ENCODE peak calls at places on chromosomes 1 and 21, in ten cellular contexts. S is suprapubic skin; J is upper lobe of right lung; I is HepG2; O is Peyer's patch; F is A549; D is lower lobe of right lung; T is AG04450; W is CD8-positive, alpha-beta T cell; Y is GM12878. X is an unnamed sample.

GRCh38 chr21:44024895-44025353 is 12.8 kb downstream of the TRAPPC10 start:
- DNase-seq in S (peak; percentile 75), J (no peak), I (no peak), O (no peak), F (no peak), D (peak; percentile 68), T (peak; percentile 15), W (no peak), Y (no peak), X (no peak)

GRCh38 chr1:203305809-203306088 is 430 bp downstream of the BTG2 start:
- DNase-seq in S (no peak), J (no peak), I (no peak), O (no peak), F (peak; percentile 41), D (no peak), T (no peak), W (no peak), Y (no peak), X (no peak)

GRCh38 chr1:213250041-213250440 is 199.0 kb downstream of the RPS6KC1 start:
- DNase-seq in S (no peak), J (no peak), I (no peak), O (no peak), F (no peak), D (no peak), T (no peak), W (no peak), Y (no peak), X (no peak)

GRCh38 chr1:19885821-19886220 is 3.6 kb downstream of the OTUD3 start:
- DNase-seq in S (no peak), J (no peak), I (no peak), O (no peak), F (no peak), D (no peak), T (no peak), W (no peak), Y (no peak), X (no peak)

GRCh38 chr1:27643626-27644368 is 8.8 kb upstream of the FGR start:
- DNase-seq in S (no peak), J (no peak), I (peak; percentile 55), O (peak; percentile 84), F (peak; percentile 54), D (peak; percentile 64), T (no peak), W (peak; percentile 75), Y (no peak), X (no peak)

GRCh38 chr1:27293915-27294314 is 28.0 kb upstream of the TMEM222 start:
- DNase-seq in S (no peak), J (no peak), I (no peak), O (no peak), F (no peak), D (no peak), T (no peak), W (no peak), Y (no peak), X (no peak)

GRCh38 chr21:32946654-32947053 is 79.1 kb upstream of the OLIG2 start:
- DNase-seq in S (no peak), J (no peak), I (no peak), O (no peak), F (no peak), D (no peak), T (no peak), W (no peak), Y (no peak), X (no peak)

GRCh38 chr1:185338719-185339622 is 21.9 kb upstream of the IVNS1ABP start:
- DNase-seq in S (no peak), J (no peak), I (no peak), O (peak; percentile 88), F (no peak), D (peak; percentile 64), T (no peak), W (peak; percentile 55), Y (peak; percentile 86), X (peak; percentile 71)

GRCh38 chr21:38495242-38495641 is 3.0 kb downstream of the ERG start:
- DNase-seq in S (no peak), J (no peak), I (no peak), O (no peak), F (no peak), D (no peak), T (no peak), W (no peak), Y (no peak), X (no peak)

GRCh38 chr21:38494688-38495087 is 3.6 kb downstream of the ERG start:
- DNase-seq in S (no peak), J (no peak), I (no peak), O (no peak), F (no peak), D (no peak), T (no peak), W (no peak), Y (no peak), X (no peak)

GRCh38 chr21:38496224-38496623 is 2.1 kb downstream of the ERG start:
- DNase-seq in S (no peak), J (no peak), I (no peak), O (no peak), F (no peak), D (no peak), T (no peak), W (no peak), Y (no peak), X (no peak)

GRCh38 chr21:38493549-38494253 is 4.6 kb downstream of the ERG start:
- DNase-seq in S (no peak), J (no peak), I (no peak), O (no peak), F (no peak), D (no peak), T (no peak), W (no peak), Y (no peak), X (no peak)

DNA sequence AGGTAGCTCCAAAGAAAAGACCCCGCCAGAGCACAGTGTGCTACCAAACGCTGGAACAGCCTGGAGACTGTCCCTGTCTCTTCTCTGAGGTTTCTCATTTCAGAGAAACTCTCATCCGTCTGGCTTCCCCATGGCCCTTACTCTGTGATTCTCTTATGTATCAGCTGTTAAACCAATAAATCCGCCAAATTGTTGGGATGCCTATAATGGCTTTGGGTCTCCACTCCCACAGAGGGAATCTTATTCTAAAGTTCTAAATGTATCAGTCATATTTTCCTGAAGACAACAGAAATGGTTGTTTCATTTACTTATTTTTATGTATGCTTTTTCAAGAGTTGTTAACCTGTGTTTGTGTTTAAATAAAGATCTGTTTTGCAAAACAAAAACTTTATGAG is 4.0 kb downstream of the ERG start:
- DNase-seq in S (no peak), J (no peak), I (no peak), O (no peak), F (no peak), D (no peak), T (no peak), W (no peak), Y (no peak), X (no peak)
- TF ChIP-seq CTCF in S (no peak), J (no peak), I (no peak), O (no peak), F (no peak), D (no peak), T (no peak), W (no peak), Y (no peak), X (no peak)

GRCh38 chr1:55277377-55278130 is 62.4 kb upstream of the USP24 start:
- DNase-seq in S (peak; percentile 91), J (peak; percentile 83), I (peak; percentile 72), O (peak; percentile 93), F (peak; percentile 62), D (peak; percentile 81), T (peak; percentile 57), W (peak; percentile 78), Y (peak; percentile 59), X (no peak)
- H3K4me3 ChIP-seq in S (no peak overlapping the region), J (no peak overlapping the region), I (peak overlapping the region; percentile 54), O (no peak overlapping the region), F (no peak overlapping the region), D (no peak overlapping the region), T (no peak overlapping the region), W (no peak overlapping the region), Y (no peak overlapping the region), X (no peak overlapping the region)

DNA sequence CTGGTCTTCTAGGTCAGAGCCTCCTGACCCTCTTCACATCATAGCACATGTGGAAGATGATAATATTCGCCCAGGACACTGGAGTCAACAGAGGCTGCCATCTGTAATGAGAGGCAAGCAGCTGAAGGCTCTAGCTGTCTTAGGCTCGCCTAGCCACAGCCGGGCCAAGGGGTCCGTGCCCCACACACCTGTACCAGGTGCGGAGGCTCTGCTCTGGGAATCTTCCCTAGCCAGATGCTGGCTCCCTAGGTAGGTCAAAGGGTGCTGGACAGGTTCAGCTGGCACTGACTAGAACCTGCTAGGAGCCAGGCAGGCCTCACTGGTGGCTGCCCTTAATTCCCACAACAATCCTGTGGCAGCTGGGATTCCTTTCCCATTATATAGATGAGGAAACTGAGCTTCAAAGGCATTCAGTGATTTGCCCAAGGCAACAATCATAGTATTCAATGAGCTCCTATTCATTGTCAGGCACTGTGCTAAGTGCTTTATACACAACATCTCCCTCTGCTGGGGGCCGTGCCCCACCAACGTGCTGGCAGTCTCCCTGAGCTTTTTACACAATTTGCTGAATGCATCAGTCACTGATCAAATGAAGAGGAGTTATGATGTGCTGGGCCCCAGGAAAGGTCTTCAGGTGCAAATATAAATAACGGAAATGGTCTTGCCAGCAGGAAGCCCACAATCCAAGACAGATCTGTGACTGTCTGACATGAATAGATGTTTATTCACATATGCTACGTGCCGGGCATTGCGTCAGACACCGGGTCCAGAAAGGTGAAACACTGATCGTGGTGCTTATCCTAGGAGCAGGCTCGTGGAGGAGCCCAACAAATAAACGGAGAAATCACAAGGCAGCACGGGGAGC is 58.0 kb downstream of the DDX20 start:
- DNase-seq in S (no peak), J (no peak), I (peak; percentile 19), O (no peak), F (no peak), D (no peak), T (no peak), W (no peak), Y (no peak), X (no peak)
- TF ChIP-seq CTCF in S (no peak), J (no peak), I (peak; percentile 54), O (no peak), F (no peak), D (no peak), T (peak; percentile 11), W (no peak), Y (peak; percentile 15), X (peak; percentile 23)

GRCh38 chr1:244322181-244322580 is 129.5 kb downstream of the ADSS2 start:
- DNase-seq in S (no peak), J (no peak), I (no peak), O (no peak), F (no peak), D (no peak), T (no peak), W (no peak), Y (no peak), X (no peak)

GRCh38 chr1:244325056-244325764 is 126.5 kb downstream of the ADSS2 start:
- DNase-seq in S (no peak), J (no peak), I (no peak), O (peak; percentile 66), F (no peak), D (no peak), T (no peak), W (peak; percentile 25), Y (peak; percentile 71), X (peak; percentile 75)

GRCh38 chr1:244322791-244323521 is 128.8 kb downstream of the ADSS2 start:
- DNase-seq in S (no peak), J (no peak), I (peak; percentile 60), O (peak; percentile 58), F (peak; percentile 76), D (no peak), T (peak; percentile 82), W (peak; percentile 40), Y (no peak), X (no peak)

GRCh38 chr1:244326757-244327156 is 125.0 kb downstream of the ADSS2 start:
- DNase-seq in S (no peak), J (no peak), I (no peak), O (no peak), F (no peak), D (no peak), T (no peak), W (no peak), Y (no peak), X (no peak)

DNA sequence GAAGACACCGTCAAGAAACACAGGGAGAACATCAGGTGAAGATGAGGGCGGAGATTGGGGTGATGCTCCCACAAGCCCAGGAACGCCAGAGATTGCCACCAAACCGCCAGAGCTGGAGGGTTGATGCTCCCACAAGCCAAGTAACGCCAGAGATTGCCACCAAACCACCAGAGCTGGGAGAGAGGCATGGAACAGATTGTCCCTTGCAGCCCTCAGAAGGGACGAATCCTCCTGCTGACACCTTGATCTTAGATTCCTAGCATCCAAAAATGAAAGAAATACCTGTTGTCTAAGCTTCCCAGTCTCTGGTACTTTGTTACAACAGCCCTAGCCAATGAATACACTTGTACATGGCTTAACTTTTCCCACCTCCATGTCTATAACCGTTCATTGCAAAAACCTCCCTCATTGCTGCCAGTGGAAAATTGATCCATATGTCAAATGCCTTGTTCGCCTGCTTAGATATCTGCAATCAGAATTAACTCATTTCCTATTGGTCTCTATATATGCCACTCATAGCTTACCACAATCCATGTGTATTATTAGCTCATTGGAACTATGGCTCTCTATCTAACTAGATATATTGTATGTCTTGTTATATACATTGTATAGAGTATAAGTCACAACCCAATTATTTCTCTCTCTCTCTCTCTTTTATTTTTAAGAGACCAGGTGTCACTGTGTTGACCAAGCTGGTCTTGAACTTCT is 127.4 kb downstream of the ADSS2 start:
- DNase-seq in S (no peak), J (no peak), I (no peak), O (no peak), F (no peak), D (no peak), T (no peak), W (no peak), Y (no peak), X (no peak)
- H3K4me3 ChIP-seq in S (no peak overlapping the region), J (peak overlapping the region; percentile 17), I (no peak overlapping the region), O (no peak overlapping the region), F (no peak overlapping the region), D (peak overlapping the region; percentile 17), T (no peak overlapping the region), W (peak overlapping the region; percentile 20), Y (peak overlapping the region; percentile 41), X (peak overlapping the region; percentile 50)

X was measured in GM12864.